ENCODE peak calls at places on chromosomes 7 and 10, in eight cellular contexts. H is Daoy; Q is fibroblast of pulmonary artery; D is stimulated activated CD8-positive, alpha-beta memory T cell treated with anti-CD3 and anti-CD28 coated beads, Interleukin-4, amount 100 ng/mL, for 24 hours; J is NCI-H526; E is T-helper 9 cell; V is cardiac muscle cell; O is adipocyte. Y is an unnamed sample.

GRCh38 chr7:153446490-153446889 is 605.7 kb upstream of the DPP6 start:
- DNase-seq in H (no peak), Q (no peak), D (no peak), J (no peak), E (no peak), V (no peak), O (no peak), Y (no peak)

GRCh38 chr10:132307823-132308587 is at the start of gene STK32C:
- DNase-seq in H (peak), Q (peak), D (peak), J (peak), E (peak), V (peak), O (peak), Y (peak)

GRCh38 chr7:55052081-55052480 is 33.3 kb downstream of the EGFR start:
- DNase-seq in H (peak), Q (peak), D (no peak), J (no peak), E (no peak), V (peak), O (peak), Y (no peak)

GRCh38 chr7:22563115-22563514 is 63.1 kb upstream of the STEAP1B start:
- DNase-seq in H (peak), Q (no peak), D (no peak), J (no peak), E (no peak), V (no peak), O (no peak), Y (no peak)

GRCh38 chr10:97175586-97175985 is 10.2 kb downstream of the SLIT1 start:
- DNase-seq in H (no peak), Q (no peak), D (no peak), J (no peak), E (no peak), V (no peak), O (no peak), Y (no peak)

GRCh38 chr7:31462636-31463035 is 51.3 kb upstream of the ITPRID1 start:
- DNase-seq in H (no peak), Q (no peak), D (no peak), J (no peak), E (no peak), V (no peak), O (no peak), Y (no peak)

GRCh38 chr10:125782055-125782454 is 6.4 kb upstream of the MMP21 start:
- DNase-seq in H (no peak), Q (no peak), D (no peak), J (no peak), E (no peak), V (no peak), O (no peak), Y (no peak)

GRCh38 chr10:78997635-78998618 is 70.8 kb upstream of the ZMIZ1 start:
- DNase-seq in H (no peak), Q (no peak), D (no peak), J (no peak), E (no peak), V (peak), O (peak), Y (no peak)

GRCh38 chr7:75660566-75661215 is 78.0 kb downstream of the HIP1 start:
- DNase-seq in H (no peak), Q (no peak), D (no peak), J (no peak), E (no peak), V (no peak), O (no peak), Y (no peak)

GRCh38 chr10:52668024-52668423 is 104.6 kb downstream of the MBL2 start:
- DNase-seq in H (no peak), Q (no peak), D (no peak), J (no peak), E (no peak), V (no peak), O (peak), Y (no peak)

GRCh38 chr7:155182406-155182970 is 112.4 kb downstream of the HTR5A start:
- DNase-seq in H (no peak), Q (no peak), D (no peak), J (no peak), E (no peak), V (no peak), O (no peak), Y (no peak)

GRCh38 chr10:61834519-61834918 is 67.0 kb upstream of the ARID5B start:
- DNase-seq in H (no peak), Q (no peak), D (no peak), J (no peak), E (no peak), V (no peak), O (no peak), Y (no peak)

GRCh38 chr10:22319559-22320558 is 1.0 kb upstream of the BMI1 start:
- DNase-seq in H (peak), Q (no peak), D (no peak), J (no peak), E (no peak), V (no peak), O (no peak), Y (no peak)

GRCh38 chr10:109899578-109900355 is 23.5 kb downstream of the XPNPEP1 start:
- DNase-seq in H (no peak), Q (peak), D (no peak), J (no peak), E (no peak), V (peak), O (peak), Y (no peak)

GRCh38 chr10:11898372-11899066 is 75.4 kb downstream of the PROSER2 start:
- DNase-seq in H (peak), Q (peak), D (no peak), J (no peak), E (no peak), V (peak), O (no peak), Y (peak)

GRCh38 chr7:81845628-81846259 is 75.9 kb upstream of the HGF start:
- DNase-seq in H (peak), Q (peak), D (no peak), J (no peak), E (no peak), V (peak), O (peak), Y (no peak)

GRCh38 chr10:123272171-123272570 is 118.0 kb downstream of the BUB3 start:
- DNase-seq in H (no peak), Q (no peak), D (no peak), J (no peak), E (no peak), V (no peak), O (no peak), Y (no peak)

GRCh38 chr7:156626220-156626895 is 14.2 kb upstream of the RNF32 start:
- DNase-seq in H (no peak), Q (no peak), D (no peak), J (no peak), E (no peak), V (no peak), O (no peak), Y (no peak)

GRCh38 chr10:50260791-50261281 is 9.5 kb upstream of the ASAH2 start:
- DNase-seq in H (no peak), Q (no peak), D (no peak), J (peak), E (no peak), V (no peak), O (no peak), Y (no peak)

GRCh38 chr7:136957391-136957790 is 88.9 kb downstream of the CHRM2 start:
- DNase-seq in H (no peak), Q (peak), D (no peak), J (no peak), E (no peak), V (no peak), O (peak), Y (no peak)

GRCh38 chr7:47669178-47669878 is 87.4 kb upstream of the TNS3 start:
- DNase-seq in H (peak), Q (peak), D (no peak), J (no peak), E (no peak), V (peak), O (peak), Y (no peak)

GRCh38 chr10:63430091-63430998 is 35.4 kb downstream of the JMJD1C start:
- DNase-seq in H (peak), Q (peak), D (no peak), J (no peak), E (no peak), V (peak), O (peak), Y (peak)

GRCh38 chr10:16976803-16977202 is 152.8 kb downstream of the CUBN start:
- DNase-seq in H (no peak), Q (no peak), D (no peak), J (no peak), E (no peak), V (no peak), O (no peak), Y (no peak)

GRCh38 chr7:75716992-75717626 is 21.6 kb downstream of the HIP1 start:
- DNase-seq in H (peak), Q (peak), D (no peak), J (no peak), E (no peak), V (peak), O (peak), Y (no peak)

GRCh38 chr7:24172859-24173258 is 111.1 kb upstream of the NPY start:
- DNase-seq in H (no peak), Q (no peak), D (no peak), J (no peak), E (no peak), V (no peak), O (no peak), Y (peak)

GRCh38 chr7:98295467-98296220 is 14.2 kb downstream of the BRI3 start:
- DNase-seq in H (no peak), Q (no peak), D (no peak), J (no peak), E (no peak), V (no peak), O (no peak), Y (no peak)

GRCh38 chr7:158256091-158256816 is 331.4 kb downstream of the PTPRN2 start:
- DNase-seq in H (no peak), Q (no peak), D (no peak), J (no peak), E (no peak), V (no peak), O (no peak), Y (no peak)

GRCh38 chr10:119541459-119542356 is 811 bp downstream of the RGS10 start:
- DNase-seq in H (peak), Q (no peak), D (peak), J (no peak), E (peak), V (peak), O (peak), Y (no peak)

GRCh38 chr10:60846173-60846572 is 67.9 kb downstream of the CDK1 start:
- DNase-seq in H (peak), Q (peak), D (no peak), J (no peak), E (no peak), V (peak), O (peak), Y (no peak)